ENCODE peak calls at places on chromosomes 12 and 14, in eight cellular contexts. H, Z, T, E, N, U, L and X are unnamed samples.

GRCh38 chr12:30696943-30697342 is 1.3 kb upstream of the IPO8 start:
- DNase-seq in H (no peak), Z (no peak), T (no peak), E (peak), N (no peak), U (no peak), L (no peak), X (peak)

GRCh38 chr12:45336331-45336730 is 120.4 kb downstream of the ANO6 start:
- DNase-seq in H (no peak), Z (no peak), T (no peak), E (no peak), N (peak), U (peak), L (no peak), X (no peak)

GRCh38 chr12:57841445-57841844 is 5.1 kb downstream of the CTDSP2 start:
- DNase-seq in H (no peak), Z (no peak), T (no peak), E (no peak), N (no peak), U (no peak), L (no peak), X (no peak)

GRCh38 chr14:50001146-50001998 is 108.5 kb downstream of the ARF6 start:
- DNase-seq in H (peak), Z (peak), T (peak), E (peak), N (peak), U (peak), L (peak), X (peak)

GRCh38 chr14:91038439-91038838 is 22.0 kb downstream of the RPS6KA5 start:
- DNase-seq in H (no peak), Z (no peak), T (no peak), E (no peak), N (no peak), U (no peak), L (no peak), X (no peak)

GRCh38 chr12:2697057-2697456 is 97.7 kb upstream of the FKBP4 start:
- DNase-seq in H (no peak), Z (no peak), T (no peak), E (no peak), N (no peak), U (no peak), L (no peak), X (no peak)

GRCh38 chr14:95309261-95310051 is 10.3 kb downstream of the CLMN start:
- DNase-seq in H (no peak), Z (no peak), T (no peak), E (no peak), N (no peak), U (no peak), L (no peak), X (no peak)

GRCh38 chr14:20332946-20333782 is at the start of gene CCNB1IP1:
- DNase-seq in H (peak), Z (peak), T (peak), E (peak), N (peak), U (peak), L (peak), X (peak)

GRCh38 chr12:5206401-5207175 is 162.9 kb downstream of the KCNA5 start:
- DNase-seq in H (no peak), Z (no peak), T (no peak), E (no peak), N (no peak), U (no peak), L (no peak), X (no peak)

GRCh38 chr14:75183225-75183624 is 6.8 kb upstream of the TMED10 start:
- DNase-seq in H (no peak), Z (no peak), T (no peak), E (no peak), N (no peak), U (no peak), L (no peak), X (no peak)

GRCh38 chr12:106245767-106246166 is 2.1 kb downstream of the CKAP4 start:
- DNase-seq in H (no peak), Z (no peak), T (no peak), E (peak), N (peak), U (peak), L (no peak), X (peak)

GRCh38 chr14:45332360-45332988 is 79.5 kb upstream of the MIS18BP1 start:
- DNase-seq in H (no peak), Z (no peak), T (no peak), E (no peak), N (no peak), U (no peak), L (no peak), X (no peak)

GRCh38 chr12:58106185-58106584 is 164.8 kb downstream of the ATP23 start:
- DNase-seq in H (peak), Z (no peak), T (no peak), E (no peak), N (no peak), U (no peak), L (no peak), X (no peak)

GRCh38 chr14:68684466-68685418 is 108.1 kb downstream of the ZFP36L1 start:
- DNase-seq in H (no peak), Z (no peak), T (no peak), E (no peak), N (no peak), U (no peak), L (no peak), X (no peak)

GRCh38 chr14:61452452-61452851 is 131.1 kb downstream of the PRKCH start:
- DNase-seq in H (no peak), Z (peak), T (peak), E (no peak), N (no peak), U (no peak), L (no peak), X (no peak)